ENCODE peak calls at places on chromosome 11, in seven cellular contexts. C is lower leg skin, W is fibroblast of lung, E is endothelial cell of umbilical vein, U is cardiac muscle cell, N is A549, A is spleen. X is an unnamed sample.

GRCh38 chr11:124068711-124069110 is 27.6 kb upstream of the OR10G7 start:
- DNase-seq in W (no peak), U (no peak), C (no peak), E (no peak), A (no peak), N (no peak), X (no peak)

GRCh38 chr11:10623797-10624761 is 55.6 kb upstream of the LYVE1 start:
- DNase-seq in W (peak), C (no peak), U (peak), E (no peak), N (peak), A (peak), X (peak)

GRCh38 chr11:70783356-70783755 is 385.0 kb downstream of the CTTN start:
- DNase-seq in N (no peak), U (no peak), W (no peak), A (no peak), C (no peak), E (no peak), X (no peak)

GRCh38 chr11:65489061-65489705 is 9.7 kb upstream of the MALAT1 start:
- DNase-seq in W (peak), U (peak), C (no peak), A (no peak), E (peak), N (no peak), X (no peak)

GRCh38 chr11:123251656-123252344 is 56.8 kb upstream of the CLMP start:
- DNase-seq in N (no peak), A (no peak), W (peak), U (peak), E (no peak), C (no peak), X (no peak)

GRCh38 chr11:69480547-69481392 is 693 bp upstream of the LINC01488 start:
- DNase-seq in E (no peak), U (peak), C (no peak), W (no peak), N (peak), A (peak), X (peak)

GRCh38 chr11:22807855-22808558 is 21.6 kb downstream of the SVIP start:
- DNase-seq in U (peak), C (no peak), A (no peak), E (peak), N (no peak), W (no peak), X (no peak)

GRCh38 chr11:64489831-64490441 is 101.1 kb upstream of the SLC22A12 start:
- DNase-seq in C (no peak), A (peak), U (peak), N (peak), E (peak), W (peak), X (peak)

GRCh38 chr11:27402450-27402849 is 39.4 kb upstream of the CCDC34 start:
- DNase-seq in N (no peak), C (no peak), U (no peak), W (no peak), E (no peak), A (no peak), X (no peak)

GRCh38 chr11:102760355-102761035 is 19.9 kb downstream of the MMP10 start:
- DNase-seq in E (peak), U (peak), C (no peak), W (peak), A (no peak), N (peak), X (no peak)

GRCh38 chr11:130602700-130603584 is 154.5 kb downstream of the ADAMTS15 start:
- DNase-seq in A (no peak), W (no peak), E (no peak), C (no peak), U (no peak), N (no peak), X (no peak)

GRCh38 chr11:66219846-66220565 is 48.4 kb upstream of the RAB1B start:
- DNase-seq in E (no peak), W (no peak), C (no peak), A (no peak), U (no peak), N (no peak), X (no peak)

GRCh38 chr11:130726234-130726559 is 190.1 kb downstream of the SNX19 start:
- DNase-seq in C (no peak), E (peak), W (peak), A (no peak), U (peak), N (no peak), X (no peak)

GRCh38 chr11:57309106-57310059 is 15.4 kb downstream of the TNKS1BP1 start:
- DNase-seq in U (no peak), N (no peak), A (peak), C (peak), E (no peak), W (no peak), X (no peak)

GRCh38 chr11:115075340-115075739 is 397.0 kb downstream of the NXPE2 start:
- DNase-seq in C (no peak), A (no peak), E (no peak), U (no peak), W (no peak), N (no peak), X (no peak)

GRCh38 chr11:69333149-69333710 is 39.3 kb downstream of the MYEOV start:
- DNase-seq in W (no peak), E (no peak), U (no peak), N (no peak), A (no peak), C (no peak), X (no peak)

GRCh38 chr11:17738350-17739207 is 4.0 kb downstream of the KCNC1 start:
- DNase-seq in A (peak), C (no peak), E (no peak), U (no peak), N (no peak), W (no peak), X (no peak)

GRCh38 chr11:29435421-29435820 is 581.4 kb downstream of the KCNA4 start:
- DNase-seq in E (peak), U (peak), W (no peak), A (no peak), N (no peak), C (no peak), X (no peak)

GRCh38 chr11:27100534-27100933 is 59.9 kb downstream of the BBOX1 start:
- DNase-seq in E (no peak), N (no peak), U (no peak), C (no peak), A (no peak), W (peak), X (no peak)

GRCh38 chr11:20367313-20367948 is 3.9 kb downstream of the HTATIP2 start:
- DNase-seq in N (peak), W (peak), C (peak), A (no peak), U (peak), E (peak), X (peak)

GRCh38 chr11:71485063-71485399 is 32.0 kb downstream of the NADSYN1 start:
- DNase-seq in U (no peak), E (no peak), A (no peak), C (no peak), N (no peak), W (no peak), X (no peak)

GRCh38 chr11:64206457-64207246 is at the start of gene FERMT3:
- DNase-seq in U (no peak), C (peak), W (no peak), N (no peak), E (no peak), A (peak), X (no peak)

GRCh38 chr11:35549787-35550186 is 24.4 kb upstream of the PAMR1 start:
- DNase-seq in C (no peak), N (no peak), E (no peak), W (peak), A (no peak), U (peak), X (no peak)

GRCh38 chr11:92224394-92225205 is at the start of gene FAT3:
- DNase-seq in A (no peak), W (peak), N (peak), U (peak), C (no peak), E (peak), X (peak)

GRCh38 chr11:104728927-104729326 is 169.3 kb downstream of the CASP12 start:
- DNase-seq in A (no peak), U (no peak), C (no peak), W (no peak), E (no peak), N (no peak), X (no peak)

GRCh38 chr11:73376168-73376802 is at the start of gene RELT:
- DNase-seq in W (peak), E (peak), C (peak), U (peak), N (peak), A (peak), X (peak)

GRCh38 chr11:117096140-117096972 is 1.9 kb downstream of the SIK3 start:
- DNase-seq in U (no peak), A (no peak), C (no peak), E (no peak), N (no peak), W (peak), X (no peak)
- TF ChIP-seq CTCF in U (no peak), A (no peak), C (no peak), E (no peak), N (no peak), W (peak), X (no peak)

GRCh38 chr11:117822522-117823033 is 2.0 kb downstream of the FXYD2 start:
- DNase-seq in C (no peak), W (no peak), A (peak), U (no peak), E (no peak), N (no peak), X (no peak)

GRCh38 chr11:117823294-117823940 is 1.1 kb downstream of the FXYD2 start:
- DNase-seq in U (peak), C (no peak), A (peak), W (no peak), E (peak), N (no peak), X (no peak)

GRCh38 chr11:117821431-117821830 is 3.1 kb downstream of the FXYD2 start:
- DNase-seq in U (no peak), C (no peak), E (no peak), N (no peak), A (peak), W (no peak), X (no peak)

GRCh38 chr11:117820516-117820915 is 4.0 kb downstream of the FXYD2 start:
- DNase-seq in N (no peak), W (no peak), C (no peak), E (no peak), U (no peak), A (peak), X (no peak)

GRCh38 chr11:117822031-117822521 is 2.5 kb downstream of the FXYD2 start:
- DNase-seq in C (no peak), N (no peak), U (no peak), E (no peak), W (no peak), A (peak), X (peak)
- TF ChIP-seq CTCF in C (no peak), N (peak), U (peak), E (peak), W (peak), A (peak), X (peak)

GRCh38 chr11:46537121-46537520 is 56.7 kb downstream of the AMBRA1 start:
- DNase-seq in U (peak), C (no peak), N (no peak), W (peak), A (no peak), E (no peak), X (no peak)
- TF ChIP-seq CTCF in U (no peak), C (no peak), N (peak), W (peak), A (no peak), E (no peak), X (no peak)

GRCh38 chr11:89437317-89437716 is 53.9 kb downstream of the NOX4 start:
- DNase-seq in U (peak), W (no peak), A (no peak), C (no peak), N (no peak), E (no peak), X (no peak)
- TF ChIP-seq CTCF in U (peak), W (no peak), A (no peak), C (no peak), N (no peak), E (no peak), X (no peak)

DNA sequence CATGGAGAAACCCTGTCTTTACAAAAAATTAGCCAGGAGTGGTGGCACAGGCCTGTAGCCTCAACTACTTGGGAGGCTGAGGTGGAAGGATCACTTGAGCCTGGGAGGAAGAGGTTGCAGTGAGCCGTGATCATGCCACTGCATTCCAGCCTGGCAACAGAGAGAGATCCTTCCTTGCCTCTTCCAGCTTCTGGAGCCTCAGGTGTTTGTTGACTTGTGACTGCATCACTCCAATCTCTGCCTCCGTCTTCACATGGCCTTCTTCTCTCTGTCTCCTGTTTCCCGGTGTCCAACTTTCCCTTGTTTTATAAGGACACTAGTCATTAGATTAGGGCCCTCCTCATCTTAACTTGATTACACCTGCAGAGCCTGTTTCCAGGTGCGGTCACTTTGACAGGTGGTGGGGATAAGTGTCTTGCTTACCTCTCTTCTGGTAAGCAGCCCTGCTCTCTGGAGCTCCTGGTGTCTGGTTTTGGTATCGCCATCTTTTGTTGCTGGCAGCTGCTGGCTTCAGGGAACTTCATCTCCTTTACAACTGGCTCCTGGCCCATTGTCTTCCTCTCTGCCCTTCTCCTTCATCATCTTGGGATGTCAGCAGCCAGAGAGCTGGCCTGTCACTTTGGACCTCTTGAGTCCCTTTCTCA is 8.2 kb upstream of the USP2 start:
- DNase-seq in N (peak), E (no peak), A (no peak), W (no peak), U (no peak), C (no peak), X (no peak)
- TF ChIP-seq CTCF in N (no peak), E (peak), A (no peak), W (peak), U (peak), C (no peak), X (peak)

GRCh38 chr11:44883277-44883676 is 67.4 kb downstream of the TP53I11 start:
- DNase-seq in C (no peak), A (no peak), N (no peak), U (no peak), E (no peak), W (no peak), X (peak)
- TF ChIP-seq CTCF in C (no peak), A (no peak), N (no peak), U (no peak), E (no peak), W (no peak), X (no peak)

X was measured in Calu3.